ENCODE peak calls at places on chromosomes 6 and 20, in eight cellular contexts. X is non-pigmented ciliary epithelial cell; G is heart left ventricle; Y is lower leg skin; B is activated CD8-positive, alpha-beta memory T cell treated with anti-CD3 and anti-CD28 coated beads for 4 hours; O is A549; R is GM20000; N is AG08395. U is an unnamed sample.

GRCh38 chr6:44335631-44336030 is 6.8 kb upstream of the SPATS1 start:
- DNase-seq in X (no peak), G (no peak), Y (no peak), B (no peak), O (no peak), R (no peak), N (no peak), U (no peak)

GRCh38 chr6:150046943-150047342 is 21.6 kb upstream of the RAET1L start:
- DNase-seq in X (no peak), G (no peak), Y (no peak), B (no peak), O (no peak), R (no peak), N (no peak), U (no peak)

GRCh38 chr20:36467076-36467999 is 74.0 kb upstream of the MYL9 start:
- DNase-seq in X (no peak), G (peak), Y (peak), B (no peak), O (no peak), R (peak), N (peak), U (no peak)

GRCh38 chr6:33979750-33980149 is 166.1 kb downstream of the GRM4 start:
- DNase-seq in X (no peak), G (peak), Y (peak), B (no peak), O (no peak), R (no peak), N (no peak), U (no peak)

GRCh38 chr6:35804996-35805736 is at the start of gene LHFPL5:
- DNase-seq in X (no peak), G (peak), Y (no peak), B (no peak), O (peak), R (peak), N (peak), U (no peak)

GRCh38 chr6:27040244-27041042 is 207.1 kb upstream of the PRSS16 start:
- DNase-seq in X (no peak), G (no peak), Y (no peak), B (no peak), O (no peak), R (no peak), N (no peak), U (no peak)

GRCh38 chr6:130076512-130076911 is 58.1 kb downstream of the L3MBTL3 start:
- DNase-seq in X (no peak), G (no peak), Y (no peak), B (no peak), O (no peak), R (no peak), N (no peak), U (peak)

GRCh38 chr6:113654396-113654795 is 202.7 kb upstream of the MARCKS start:
- DNase-seq in X (no peak), G (no peak), Y (peak), B (no peak), O (peak), R (no peak), N (peak), U (no peak)

GRCh38 chr20:36093025-36093803 is 61.3 kb upstream of the EPB41L1 start:
- DNase-seq in X (no peak), G (peak), Y (peak), B (no peak), O (no peak), R (peak), N (no peak), U (no peak)

GRCh38 chr20:37480915-37481314 is 40.1 kb upstream of the NNAT start:
- DNase-seq in X (no peak), G (no peak), Y (peak), B (no peak), O (no peak), R (no peak), N (no peak), U (no peak)

GRCh38 chr20:50029697-50030428 is 47.1 kb downstream of the SNAI1 start:
- DNase-seq in X (peak), G (peak), Y (no peak), B (no peak), O (peak), R (no peak), N (peak), U (peak)

GRCh38 chr6:111207141-111207858 is 120.0 kb downstream of the SLC16A10 start:
- DNase-seq in X (no peak), G (no peak), Y (no peak), B (no peak), O (no peak), R (no peak), N (peak), U (no peak)

GRCh38 chr20:51272392-51272791 is 249.5 kb upstream of the KCNG1 start:
- DNase-seq in X (peak), G (no peak), Y (no peak), B (no peak), O (no peak), R (no peak), N (no peak), U (peak)

GRCh38 chr20:22455259-22455658 is 129.1 kb downstream of the FOXA2 start:
- DNase-seq in X (no peak), G (no peak), Y (no peak), B (no peak), O (no peak), R (no peak), N (no peak), U (no peak)

GRCh38 chr6:105900120-105900937 is 185.8 kb upstream of the PRDM1 start:
- DNase-seq in X (peak), G (no peak), Y (no peak), B (no peak), O (no peak), R (no peak), N (peak), U (no peak)

GRCh38 chr6:21992178-21992967 is 304.5 kb downstream of the PRL start:
- DNase-seq in X (peak), G (no peak), Y (no peak), B (no peak), O (no peak), R (no peak), N (peak), U (no peak)

GRCh38 chr20:44018684-44019637 is 104.3 kb downstream of the TOX2 start:
- DNase-seq in X (no peak), G (no peak), Y (peak), B (no peak), O (no peak), R (no peak), N (no peak), U (no peak)

GRCh38 chr6:32837651-32838113 is 857 bp downstream of the TAP2 start:
- DNase-seq in X (no peak), G (no peak), Y (no peak), B (no peak), O (no peak), R (no peak), N (no peak), U (no peak)

GRCh38 chr6:166473886-166474596 is 91.3 kb upstream of the MPC1 start:
- DNase-seq in X (no peak), G (no peak), Y (no peak), B (no peak), O (no peak), R (no peak), N (no peak), U (no peak)

U was measured in astrocyte of the cerebellum.